ENCODE peak calls at places on chromosomes 2 and 18, in seven cellular contexts. Y, P, R, S, F, W and T are unnamed samples.

GRCh38 chr18:32366586-32367538 is 103.8 kb downstream of the GAREM1 start:
- DNase-seq in Y (no peak), P (no peak), R (no peak), S (no peak), F (no peak), W (no peak), T (no peak)

GRCh38 chr2:64063924-64064331 is 44.7 kb upstream of the VPS54 start:
- DNase-seq in Y (no peak), P (no peak), R (no peak), S (peak; percentile 76), F (no peak), W (no peak), T (no peak)

GRCh38 chr2:43331428-43331827 is 105.0 kb upstream of the ZFP36L2 start:
- DNase-seq in Y (no peak), P (no peak), R (no peak), S (no peak), F (no peak), W (no peak), T (no peak)

GRCh38 chr2:202024871-202025270 is 8.8 kb upstream of the FZD7 start:
- DNase-seq in Y (no peak), P (no peak), R (no peak), S (no peak), F (no peak), W (no peak), T (no peak)

GRCh38 chr2:186205243-186205642 is 280.8 kb upstream of the ZC3H15 start:
- DNase-seq in Y (no peak), P (no peak), R (no peak), S (no peak), F (no peak), W (no peak), T (no peak)

GRCh38 chr2:12397861-12398260 is 318.9 kb upstream of the TRIB2 start:
- DNase-seq in Y (no peak), P (no peak), R (no peak), S (peak; percentile 84), F (no peak), W (no peak), T (peak; percentile 23)

GRCh38 chr2:64327510-64328414 is 126.2 kb upstream of the LGALSL start:
- DNase-seq in Y (no peak), P (peak; percentile 61), R (no peak), S (peak; percentile 56), F (peak; percentile 17), W (peak; percentile 54), T (no peak)

GRCh38 chr2:119683074-119683716 is 4.2 kb downstream of the TMEM177 start:
- DNase-seq in Y (no peak), P (no peak), R (no peak), S (no peak), F (no peak), W (no peak), T (no peak)

GRCh38 chr18:47545613-47546012 is 294.2 kb upstream of the SKOR2 start:
- DNase-seq in Y (no peak), P (no peak), R (no peak), S (no peak), F (no peak), W (no peak), T (no peak)

GRCh38 chr2:20702563-20702962 is 35.6 kb downstream of the GDF7 start:
- DNase-seq in Y (no peak), P (no peak), R (no peak), S (no peak), F (no peak), W (no peak), T (no peak)

GRCh38 chr18:35572644-35573043 is 8.9 kb upstream of the GALNT1 start:
- DNase-seq in Y (no peak), P (no peak), R (no peak), S (no peak), F (no peak), W (no peak), T (no peak)

GRCh38 chr2:131146749-131147148 is 41.6 kb downstream of the PLEKHB2 start:
- DNase-seq in Y (no peak), P (no peak), R (no peak), S (no peak), F (no peak), W (no peak), T (no peak)

GRCh38 chr18:12838178-12838634 is 45.8 kb downstream of the PTPN2 start:
- DNase-seq in Y (no peak), P (peak; percentile 80), R (peak; percentile 95), S (no peak), F (no peak), W (no peak), T (peak; percentile 32)

GRCh38 chr2:99278793-99279291 is 22.2 kb downstream of the LYG1 start:
- DNase-seq in Y (no peak), P (no peak), R (peak; percentile 50), S (no peak), F (no peak), W (no peak), T (no peak)

GRCh38 chr18:25650201-25650941 is 298.4 kb upstream of the ZNF521 start:
- DNase-seq in Y (no peak), P (no peak), R (no peak), S (no peak), F (no peak), W (no peak), T (no peak)

GRCh38 chr2:176093145-176093888 is 796 bp downstream of the HOXD13 start:
- DNase-seq in Y (no peak), P (no peak), R (no peak), S (no peak), F (no peak), W (no peak), T (no peak)

GRCh38 chr2:212998629-212999359 is 152.6 kb downstream of the IKZF2 start:
- DNase-seq in Y (no peak), P (no peak), R (no peak), S (no peak), F (no peak), W (no peak), T (no peak)

GRCh38 chr2:234178309-234179030 is 128.0 kb downstream of the SPP2 start:
- DNase-seq in Y (no peak), P (no peak), R (peak; percentile 36), S (peak; percentile 20), F (no peak), W (no peak), T (no peak)

GRCh38 chr2:221716434-221717303 is 144.6 kb upstream of the EPHA4 start:
- DNase-seq in Y (no peak), P (no peak), R (peak; percentile 8), S (no peak), F (no peak), W (no peak), T (no peak)

GRCh38 chr2:54559593-54560145 is 103.5 kb downstream of the SPTBN1 start:
- DNase-seq in Y (no peak), P (no peak), R (no peak), S (peak; percentile 50), F (no peak), W (no peak), T (no peak)

GRCh38 chr2:165617720-165618119 is 148.2 kb downstream of the CSRNP3 start:
- DNase-seq in Y (no peak), P (no peak), R (no peak), S (no peak), F (no peak), W (no peak), T (no peak)

GRCh38 chr2:7450188-7451156 is 533.3 kb downstream of the RNF144A start:
- DNase-seq in Y (no peak), P (no peak), R (no peak), S (no peak), F (no peak), W (no peak), T (no peak)

GRCh38 chr2:73081181-73081671 is 9.7 kb upstream of the SFXN5 start:
- DNase-seq in Y (no peak), P (no peak), R (no peak), S (no peak), F (no peak), W (no peak), T (no peak)

GRCh38 chr2:64876137-64876647 is 113.0 kb upstream of the SLC1A4 start:
- DNase-seq in Y (no peak), P (no peak), R (peak; percentile 78), S (no peak), F (no peak), W (no peak), T (peak; percentile 66)

GRCh38 chr2:232563580-232563979 is 13.1 kb downstream of the EIF4E2 start:
- DNase-seq in Y (no peak), P (no peak), R (peak; percentile 53), S (no peak), F (no peak), W (no peak), T (no peak)

GRCh38 chr2:223548194-223548593 is 54.0 kb downstream of the SCG2 start:
- DNase-seq in Y (no peak), P (no peak), R (no peak), S (no peak), F (no peak), W (no peak), T (no peak)

GRCh38 chr2:39625193-39625926 is 40.4 kb upstream of the TMEM178A start:
- DNase-seq in Y (no peak), P (no peak), R (no peak), S (no peak), F (no peak), W (no peak), T (no peak)

GRCh38 chr2:96146151-96146880 is 1.1 kb upstream of the DUSP2 start:
- DNase-seq in Y (peak; percentile 45), P (peak; percentile 81), R (no peak), S (no peak), F (no peak), W (no peak), T (no peak)

GRCh38 chr2:120261387-120262006 is 8.8 kb downstream of the RALB start:
- DNase-seq in Y (no peak), P (no peak), R (no peak), S (no peak), F (no peak), W (no peak), T (no peak)

GRCh38 chr2:160005476-160005875 is 56.9 kb downstream of the PLA2R1 start:
- DNase-seq in Y (no peak), P (no peak), R (no peak), S (no peak), F (no peak), W (no peak), T (no peak)

GRCh38 chr2:68103026-68103425 is 40.2 kb upstream of the C1D start:
- DNase-seq in Y (no peak), P (no peak), R (no peak), S (no peak), F (no peak), W (no peak), T (no peak)